ENCODE peak calls at places on chromosomes 6 and 20, in four cellular contexts. N is K562; F is GM23248; G is CD4-positive, alpha-beta T cell. O is an unnamed sample.

GRCh38 chr6:110902091-110902490 is 27.5 kb downstream of the AMD1 start:
- DNase-seq in N (no peak), G (no peak), F (no peak), O (no peak)

GRCh38 chr6:107460074-107460631 is 789 bp upstream of the PDSS2 start:
- DNase-seq in N (no peak), G (no peak), F (no peak), O (no peak)

GRCh38 chr6:113351183-113351834 is 505.8 kb upstream of the MARCKS start:
- DNase-seq in G (no peak), N (no peak), F (peak; percentile 66), O (no peak)

GRCh38 chr6:98944598-98945011 is 3.1 kb downstream of the FBXL4 start:
- DNase-seq in G (no peak), F (peak; percentile 78), N (peak; percentile 9), O (no peak)

GRCh38 chr6:121453191-121453590 is 17.7 kb downstream of the GJA1 start:
- DNase-seq in N (no peak), G (no peak), F (no peak), O (no peak)

GRCh38 chr20:47521059-47521808 is 19.5 kb downstream of the NCOA3 start:
- DNase-seq in N (no peak), F (no peak), G (no peak), O (no peak)

GRCh38 chr20:41533537-41534136 is 84.5 kb downstream of the CHD6 start:
- DNase-seq in N (no peak), G (no peak), F (no peak), O (no peak)

GRCh38 chr20:10508468-10509251 is 73.6 kb downstream of the SLX4IP start:
- DNase-seq in F (peak; percentile 56), G (no peak), N (no peak), O (no peak)

GRCh38 chr20:40583195-40583594 is 105.8 kb downstream of the MAFB start:
- DNase-seq in G (no peak), N (no peak), F (no peak), O (no peak)

GRCh38 chr6:136334853-136335252 is 45.2 kb upstream of the BCLAF1 start:
- DNase-seq in G (no peak), F (no peak), N (no peak), O (no peak)
- H3K27ac ChIP-seq in G (no peak overlapping the region), F (no peak overlapping the region), N (no peak overlapping the region), O (peak overlapping the region; percentile 2)

GRCh38 chr20:32685541-32686529 is 12.1 kb upstream of the C20orf203 start:
- DNase-seq in G (no peak), N (no peak), F (peak; percentile 94), O (no peak)
- H3K27ac ChIP-seq in G (no peak overlapping the region), N (peak overlapping the region; percentile 77), F (peak overlapping the region; percentile 39), O (no peak overlapping the region)

DNA sequence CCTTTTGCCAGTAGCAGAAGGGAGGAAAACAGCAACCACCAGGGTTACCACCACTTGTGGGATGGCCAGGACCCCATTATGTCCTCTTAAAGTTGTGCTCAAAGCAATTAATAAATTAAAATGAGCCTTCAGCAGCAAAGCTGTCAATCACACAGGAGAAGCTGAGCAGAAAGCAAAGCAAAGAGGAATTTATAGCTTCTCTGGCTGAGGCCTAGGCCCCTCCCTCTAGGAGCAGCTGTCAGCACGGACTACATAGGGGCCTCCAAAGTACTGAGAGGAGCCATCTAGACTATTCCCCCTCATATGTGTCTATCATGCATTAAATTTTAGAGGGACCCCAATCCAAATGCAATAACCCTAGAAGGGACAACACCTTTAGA is 6.4 kb downstream of the CCND3 start:
- DNase-seq in N (no peak), G (no peak), F (no peak), O (no peak)
- H3K27ac ChIP-seq in N (no peak overlapping the region), G (peak overlapping the region; percentile 63), F (no peak overlapping the region), O (no peak overlapping the region)

GRCh38 chr20:38168791-38169589 is 3.9 kb upstream of the TGM2 start:
- DNase-seq in G (no peak), N (no peak), F (peak; percentile 44), O (no peak)

GRCh38 chr20:38170219-38170902 is 5.3 kb upstream of the TGM2 start:
- DNase-seq in G (no peak), F (no peak), N (no peak), O (no peak)

GRCh38 chr20:38167851-38168760 is 3.0 kb upstream of the TGM2 start:
- DNase-seq in F (peak; percentile 89), N (no peak), G (no peak), O (no peak)

GRCh38 chr20:38170914-38171300 is 5.8 kb upstream of the TGM2 start:
- DNase-seq in N (no peak), F (peak; percentile 52), G (no peak), O (no peak)

DNA sequence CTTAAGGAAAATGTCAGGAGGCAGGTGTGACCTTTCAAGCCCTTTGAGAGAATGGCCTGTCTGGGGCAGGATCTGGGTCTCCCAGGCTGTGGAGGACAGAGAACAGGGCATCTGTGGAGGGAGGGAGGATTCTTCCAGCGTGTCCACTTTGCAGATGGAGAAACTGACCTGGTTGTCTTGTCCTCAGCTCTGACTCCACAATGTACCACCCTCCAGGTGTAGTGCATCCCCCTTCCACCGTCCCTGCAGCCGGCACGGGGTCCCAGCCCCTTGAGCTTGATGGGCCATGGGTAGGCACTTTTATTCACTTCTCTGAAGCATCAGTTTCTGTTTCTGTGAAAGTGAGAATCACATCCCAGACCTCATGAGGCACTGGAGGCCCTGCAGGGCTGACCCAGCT is 4.6 kb upstream of the TGM2 start:
- DNase-seq in N (no peak), G (no peak), F (no peak), O (no peak)
- H3K27ac ChIP-seq in N (no peak overlapping the region), G (no peak overlapping the region), F (no peak overlapping the region), O (no peak overlapping the region)

GRCh38 chr6:37704923-37705238 is 7.2 kb upstream of the MDGA1 start:
- DNase-seq in G (no peak), N (no peak), F (no peak), O (no peak)
- H3K27ac ChIP-seq in G (no peak overlapping the region), N (no peak overlapping the region), F (peak overlapping the region; percentile 16), O (peak overlapping the region; percentile 69)

GRCh38 chr6:14633453-14633852 is 515.9 kb downstream of the CD83 start:
- DNase-seq in G (no peak), N (no peak), F (no peak), O (no peak)
- H3K27ac ChIP-seq in G (no peak overlapping the region), N (no peak overlapping the region), F (no peak overlapping the region), O (no peak overlapping the region)

DNA sequence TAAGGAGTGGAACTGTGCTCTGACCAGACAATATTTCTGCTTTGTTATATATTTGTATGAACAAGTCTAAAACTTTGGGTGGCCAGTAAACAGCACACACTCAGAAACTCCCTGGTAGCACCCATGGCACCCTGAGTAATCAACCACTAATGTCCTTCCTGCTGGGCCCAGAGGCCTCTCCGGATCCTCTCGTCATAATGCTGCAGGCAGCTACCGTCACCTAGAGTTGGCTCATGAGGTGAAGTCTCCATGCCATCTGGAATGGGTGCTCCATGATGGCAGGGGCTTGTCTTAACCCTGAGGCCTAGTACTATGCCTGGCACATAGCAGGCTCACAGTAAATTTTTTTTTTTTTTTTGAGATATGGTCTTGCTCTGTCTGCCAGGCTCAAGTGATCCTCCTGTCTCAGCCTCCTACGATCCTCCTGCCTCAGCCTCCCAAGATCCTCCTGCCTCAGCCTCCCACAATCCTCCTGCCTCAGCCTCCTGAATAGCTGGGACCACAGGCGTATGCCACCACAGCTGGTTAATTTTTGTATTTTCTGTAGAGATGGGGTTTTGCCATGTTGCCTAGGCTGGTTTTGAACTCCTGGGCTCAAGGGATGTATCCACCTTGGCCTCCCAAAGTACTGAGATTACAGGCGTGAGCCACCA is 3.0 kb upstream of the SDCBP2 start:
- DNase-seq in F (no peak), G (no peak), N (no peak), O (no peak)
- H3K27ac ChIP-seq in F (no peak overlapping the region), G (no peak overlapping the region), N (no peak overlapping the region), O (no peak overlapping the region)

O was measured in substantia nigra.